ENCODE peak calls at places on chromosomes 13 and 19, in six cellular contexts. D, W, G, N, P and U are unnamed samples.

GRCh38 chr19:36058481-36059179 is 3.9 kb downstream of the WDR62 start:
- DNase-seq in D (no peak), W (no peak), G (no peak), N (no peak), P (no peak), U (no peak)

GRCh38 chr19:34990578-34991192 is 9.4 kb upstream of the GRAMD1A start:
- DNase-seq in D (no peak), W (no peak), G (no peak), N (no peak), P (no peak), U (no peak)

GRCh38 chr13:77139311-77139710 is 112.4 kb upstream of the FBXL3 start:
- DNase-seq in D (no peak), W (no peak), G (no peak), N (no peak), P (peak; percentile 7), U (no peak)

GRCh38 chr19:1852294-1852646 is 4.0 kb upstream of the REXO1 start:
- DNase-seq in D (no peak), W (no peak), G (no peak), N (no peak), P (no peak), U (no peak)

GRCh38 chr19:12641456-12641855 is 25.1 kb downstream of the MAN2B1 start:
- DNase-seq in D (no peak), W (no peak), G (no peak), N (no peak), P (no peak), U (no peak)

GRCh38 chr19:1970003-1970805 is 29.2 kb downstream of the CSNK1G2 start:
- DNase-seq in D (no peak), W (no peak), G (no peak), N (no peak), P (no peak), U (no peak)

GRCh38 chr19:56170261-56170660 is 5.5 kb upstream of the GALP start:
- DNase-seq in D (no peak), W (no peak), G (no peak), N (no peak), P (peak; percentile 16), U (no peak)

GRCh38 chr13:80389073-80390038 is 48.4 kb upstream of the SPRY2 start:
- DNase-seq in D (no peak), W (no peak), G (no peak), N (no peak), P (no peak), U (no peak)

GRCh38 chr19:56333506-56333905 is 18.9 kb upstream of the ZSCAN5A start:
- DNase-seq in D (no peak), W (peak; percentile 50), G (peak; percentile 45), N (peak; percentile 13), P (peak; percentile 74), U (no peak)

GRCh38 chr13:95676775-95677563 is at the start of gene DNAJC3:
- DNase-seq in D (peak; percentile 99), W (peak; percentile 96), G (peak; percentile 99), N (peak; percentile 99), P (peak; percentile 98), U (peak; percentile 99)
- TF ChIP-seq CTCF in D (no peak), W (no peak), G (no peak), N (no peak), P (no peak), U (no peak)

GRCh38 chr13:33678084-33678483 is 139.9 kb upstream of the RFC3 start:
- DNase-seq in D (no peak), W (no peak), G (no peak), N (no peak), P (no peak), U (no peak)
- TF ChIP-seq CTCF in D (no peak), W (no peak), G (no peak), N (no peak), P (no peak), U (no peak)

DNA sequence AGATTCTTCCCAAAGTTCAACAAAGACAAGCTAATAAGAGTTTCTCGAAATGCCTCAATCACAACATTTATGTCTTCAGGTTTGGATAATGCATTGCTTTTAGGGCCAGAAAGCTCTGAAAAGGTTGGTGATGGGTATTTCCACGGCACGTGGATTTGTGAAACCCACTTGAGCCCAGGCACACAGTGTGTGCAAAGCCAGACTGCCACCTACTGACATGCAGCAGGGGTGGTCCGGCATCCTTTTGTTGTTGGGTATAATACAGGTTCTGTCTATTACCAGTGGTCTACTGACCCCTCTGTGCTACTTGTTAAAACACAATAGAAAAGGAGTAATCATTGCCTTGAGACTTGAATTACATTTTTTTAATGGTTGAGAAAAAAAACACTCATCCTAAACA is 225.6 kb downstream of the RAP2A start:
- DNase-seq in D (no peak), W (no peak), G (no peak), N (peak; percentile 48), P (no peak), U (no peak)
- TF ChIP-seq CTCF in D (peak; percentile 63), W (peak; percentile 23), G (peak; percentile 17), N (peak; percentile 52), P (peak; percentile 61), U (no peak)

GRCh38 chr13:49678172-49678914 is 12.9 kb downstream of the EBPL start:
- DNase-seq in D (no peak), W (no peak), G (no peak), N (no peak), P (no peak), U (no peak)

GRCh38 chr13:49683489-49683888 is 7.8 kb downstream of the EBPL start:
- DNase-seq in D (no peak), W (peak; percentile 38), G (no peak), N (no peak), P (no peak), U (no peak)

GRCh38 chr13:49676581-49677298 is 14.5 kb downstream of the EBPL start:
- DNase-seq in D (no peak), W (no peak), G (no peak), N (no peak), P (no peak), U (no peak)

GRCh38 chr13:49681837-49682236 is 9.4 kb downstream of the EBPL start:
- DNase-seq in D (no peak), W (no peak), G (peak; percentile 20), N (no peak), P (peak; percentile 9), U (no peak)

GRCh38 chr13:49679244-49679643 is 12.0 kb downstream of the EBPL start:
- DNase-seq in D (no peak), W (peak; percentile 43), G (no peak), N (no peak), P (peak; percentile 16), U (no peak)
- TF ChIP-seq CTCF in D (peak; percentile 8), W (peak; percentile 58), G (peak; percentile 32), N (peak; percentile 13), P (peak; percentile 58), U (no peak)

GRCh38 chr19:3105641-3106508 is 11.7 kb downstream of the GNA11 start:
- DNase-seq in D (no peak), W (no peak), G (no peak), N (no peak), P (no peak), U (no peak)
- TF ChIP-seq CTCF in D (no peak), W (no peak), G (no peak), N (no peak), P (no peak), U (no peak)

GRCh38 chr19:37362733-37363132 is 8.2 kb upstream of the ZNF527 start:
- DNase-seq in D (no peak), W (no peak), G (no peak), N (peak; percentile 62), P (no peak), U (no peak)
- TF ChIP-seq CTCF in D (peak; percentile 16), W (no peak), G (no peak), N (peak; percentile 4), P (peak; percentile 34), U (no peak)

GRCh38 chr19:30214651-30215051 is 157.5 kb upstream of the ZNF536 start:
- DNase-seq in D (no peak), W (no peak), G (no peak), N (no peak), P (no peak), U (peak; percentile 17)
- TF ChIP-seq CTCF in D (no peak), W (no peak), G (no peak), N (no peak), P (no peak), U (no peak)